ENCODE peak calls at places on chromosome 20, in nine cellular contexts. M, U, P, T, A, Z, D, R and B are unnamed samples.

GRCh38 chr20:35523298-35523888 is 6.1 kb downstream of the C20orf173 start:
- DNase-seq in U (peak; percentile 16), M (no peak), D (peak; percentile 22), P (peak; percentile 54), A (no peak), Z (no peak), R (no peak), T (no peak), B (no peak)

GRCh38 chr20:8837396-8837795 is 231.5 kb upstream of the PLCB4 start:
- DNase-seq in T (peak; percentile 21), R (no peak), D (no peak), M (no peak), A (no peak), Z (no peak), U (peak; percentile 78), P (no peak), B (no peak)

GRCh38 chr20:63861365-63861934 is at the start of gene ABHD16B:
- DNase-seq in M (no peak), P (no peak), Z (no peak), T (no peak), D (no peak), R (no peak), A (no peak), U (no peak), B (no peak)

GRCh38 chr20:10651227-10651990 is 22.4 kb downstream of the JAG1 start:
- DNase-seq in M (no peak), U (no peak), R (no peak), Z (no peak), A (no peak), T (peak; percentile 79), D (peak; percentile 49), P (no peak), B (no peak)

GRCh38 chr20:32968833-32969241 is 35.4 kb downstream of the SUN5 start:
- DNase-seq in R (no peak), P (peak; percentile 4), T (peak; percentile 32), U (no peak), D (no peak), A (peak; percentile 24), M (no peak), Z (no peak), B (peak; percentile 49)

GRCh38 chr20:6265204-6265904 is 142.5 kb upstream of the FERMT1 start:
- DNase-seq in A (no peak), R (peak; percentile 76), Z (no peak), P (peak; percentile 27), M (no peak), T (peak; percentile 92), U (peak; percentile 5), D (peak; percentile 9), B (no peak)

GRCh38 chr20:63554361-63555278 is 661 bp downstream of the FNDC11 start:
- DNase-seq in U (no peak), A (no peak), T (no peak), Z (peak; percentile 59), P (no peak), M (no peak), R (no peak), D (no peak), B (no peak)

GRCh38 chr20:24672886-24673677 is 203.7 kb downstream of the SYNDIG1 start:
- DNase-seq in U (peak; percentile 97), A (no peak), P (no peak), M (no peak), Z (no peak), R (no peak), D (no peak), T (peak; percentile 96), B (no peak)

GRCh38 chr20:8078528-8078914 is 53.5 kb upstream of the PLCB1 start:
- DNase-seq in U (no peak), M (no peak), P (no peak), Z (no peak), R (no peak), A (no peak), D (no peak), T (peak; percentile 61), B (no peak)

GRCh38 chr20:41167481-41168253 is 30.3 kb downstream of the PLCG1 start:
- DNase-seq in A (no peak), M (peak; percentile 10), U (no peak), D (no peak), Z (no peak), R (peak; percentile 71), T (no peak), P (no peak), B (no peak)

GRCh38 chr20:48375804-48376203 is 452.0 kb downstream of the PREX1 start:
- DNase-seq in R (no peak), D (no peak), A (no peak), U (no peak), Z (no peak), M (no peak), T (no peak), P (no peak), B (no peak)

GRCh38 chr20:33783256-33783655 is 27.9 kb upstream of the CHMP4B start:
- DNase-seq in T (no peak), P (no peak), Z (no peak), D (no peak), A (no peak), M (no peak), R (no peak), U (no peak), B (no peak)

GRCh38 chr20:21840991-21841390 is 135.5 kb downstream of the PAX1 start:
- DNase-seq in T (no peak), P (no peak), D (no peak), U (no peak), Z (no peak), A (no peak), R (no peak), M (no peak), B (no peak)

GRCh38 chr20:23009636-23010035 is 25.5 kb upstream of the SSTR4 start:
- DNase-seq in D (no peak), R (no peak), P (no peak), Z (no peak), T (peak; percentile 10), U (no peak), M (no peak), A (no peak), B (no peak)

DNA sequence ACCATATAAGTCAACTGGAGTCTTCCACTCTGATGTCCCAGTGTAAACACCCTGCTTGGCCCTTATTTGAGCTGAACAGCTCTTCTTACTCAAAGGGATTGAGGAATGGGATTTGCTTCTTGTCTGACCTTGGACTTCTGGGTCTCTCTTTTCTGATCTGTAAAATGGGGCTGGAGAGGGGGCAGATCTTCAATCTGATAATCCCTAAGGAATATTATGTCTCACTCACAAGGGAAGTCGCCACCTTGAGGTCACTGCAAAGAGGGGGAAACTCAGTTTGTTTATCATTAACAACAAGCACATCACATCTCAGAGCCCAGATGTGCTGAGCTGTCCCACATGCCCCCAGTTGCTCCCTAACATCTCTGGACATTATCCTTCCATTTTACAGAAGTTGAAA is 15.1 kb downstream of the KCNS1 start:
- DNase-seq in T (no peak), U (no peak), M (no peak), Z (no peak), A (no peak), D (no peak), R (no peak), P (no peak), B (no peak)
- TF ChIP-seq CTCF in T (no peak), U (peak; percentile 13), M (no peak), Z (no peak), A (no peak), D (no peak), R (peak; percentile 3), P (no peak), B (no peak)

GRCh38 chr20:37518059-37518458 is 3.0 kb upstream of the NNAT start:
- DNase-seq in R (no peak), P (no peak), Z (no peak), M (no peak), U (no peak), D (no peak), T (no peak), A (no peak), B (no peak)

GRCh38 chr20:37520417-37520751 is 666 bp upstream of the NNAT start:
- DNase-seq in R (no peak), D (no peak), P (no peak), T (no peak), M (no peak), A (no peak), U (no peak), Z (no peak), B (peak; percentile 33)

GRCh38 chr20:37521091-37521771 is at the start of gene NNAT:
- DNase-seq in Z (peak; percentile 16), T (peak; percentile 17), U (no peak), D (no peak), P (peak; percentile 42), A (peak; percentile 25), M (no peak), R (no peak), B (peak; percentile 54)

GRCh38 chr20:37518606-37519507 is 2.2 kb upstream of the NNAT start:
- DNase-seq in R (no peak), A (no peak), U (no peak), Z (peak; percentile 3), M (peak; percentile 60), T (no peak), D (no peak), P (no peak), B (no peak)

GRCh38 chr20:37519508-37520416 is 1.3 kb upstream of the NNAT start:
- DNase-seq in U (no peak), M (no peak), Z (peak; percentile 10), R (no peak), A (no peak), P (peak; percentile 33), D (no peak), T (no peak), B (peak; percentile 43)
- TF ChIP-seq CTCF in U (no peak), M (no peak), Z (no peak), R (no peak), A (no peak), P (no peak), D (no peak), T (no peak), B (no peak)

GRCh38 chr20:37242503-37242902 is 19.1 kb downstream of the GHRH start:
- DNase-seq in U (no peak), M (no peak), D (no peak), Z (no peak), R (no peak), T (no peak), P (no peak), A (no peak), B (no peak)

GRCh38 chr20:37245181-37245580 is 16.4 kb downstream of the GHRH start:
- DNase-seq in T (no peak), M (no peak), D (no peak), R (no peak), P (no peak), U (no peak), A (no peak), Z (no peak), B (no peak)

GRCh38 chr20:37244572-37244957 is 17.0 kb downstream of the GHRH start:
- DNase-seq in P (no peak), M (no peak), R (no peak), Z (no peak), D (no peak), A (no peak), T (no peak), U (no peak), B (no peak)

GRCh38 chr20:37243937-37244571 is 17.6 kb downstream of the GHRH start:
- DNase-seq in Z (no peak), U (no peak), T (peak; percentile 23), R (no peak), A (no peak), D (no peak), M (no peak), P (no peak), B (no peak)

GRCh38 chr20:37243076-37243936 is 18.3 kb downstream of the GHRH start:
- DNase-seq in A (no peak), U (no peak), Z (no peak), D (no peak), M (no peak), T (no peak), R (no peak), P (no peak), B (no peak)
- TF ChIP-seq CTCF in A (no peak), U (peak; percentile 23), Z (no peak), D (no peak), M (no peak), T (no peak), R (no peak), P (no peak), B (no peak)

GRCh38 chr20:61861054-61861841 is 204.4 kb downstream of the TAF4 start:
- DNase-seq in T (no peak), R (no peak), P (no peak), M (no peak), D (no peak), Z (no peak), A (no peak), U (no peak), B (no peak)
- TF ChIP-seq CTCF in T (no peak), R (no peak), P (no peak), M (no peak), D (no peak), Z (no peak), A (no peak), U (no peak), B (no peak)